ENCODE peak calls at places on chromosomes 13 and 19, in six cellular contexts. One of them, this sample, is unnamed.

GRCh38 chr13:45224181-45224580 is 23.3 kb upstream of the KCTD4 start:
- DNase-seq in tibial artery: no peak
- DNase-seq in ovary: no peak
- DNase-seq in Peyer's patch: no peak
- DNase-seq in epithelial cell of esophagus: no peak
- DNase-seq in Calu3: no peak
- DNase-seq in this sample: no peak

GRCh38 chr13:32731576-32731975 is 145.3 kb downstream of the PDS5B start:
- DNase-seq in ovary: no peak
- DNase-seq in tibial artery: no peak
- DNase-seq in Peyer's patch: no peak
- DNase-seq in Calu3: no peak
- DNase-seq in epithelial cell of esophagus: peak
- DNase-seq in this sample: no peak

GRCh38 chr13:30581582-30581981 is 36.1 kb upstream of the USPL1 start:
- DNase-seq in epithelial cell of esophagus: peak
- DNase-seq in tibial artery: no peak
- DNase-seq in Calu3: peak
- DNase-seq in Peyer's patch: no peak
- DNase-seq in ovary: no peak
- DNase-seq in this sample: peak

GRCh38 chr13:90436697-90437096 is 910.8 kb upstream of the MIR17HG start:
- DNase-seq in Calu3: no peak
- DNase-seq in epithelial cell of esophagus: no peak
- DNase-seq in Peyer's patch: no peak
- DNase-seq in ovary: no peak
- DNase-seq in tibial artery: no peak
- DNase-seq in this sample: no peak

GRCh38 chr13:90553167-90553566 is 794.3 kb upstream of the MIR17HG start:
- DNase-seq in ovary: no peak
- DNase-seq in tibial artery: no peak
- DNase-seq in Calu3: no peak
- DNase-seq in Peyer's patch: no peak
- DNase-seq in epithelial cell of esophagus: no peak
- DNase-seq in this sample: no peak

GRCh38 chr13:96200810-96201209 is 110.9 kb downstream of the HS6ST3 start:
- DNase-seq in Peyer's patch: no peak
- DNase-seq in tibial artery: no peak
- DNase-seq in epithelial cell of esophagus: no peak
- DNase-seq in ovary: no peak
- DNase-seq in Calu3: no peak
- DNase-seq in this sample: no peak

GRCh38 chr19:12527034-12527836 is 24.0 kb downstream of the ZNF564 start:
- DNase-seq in Peyer's patch: no peak
- DNase-seq in tibial artery: no peak
- DNase-seq in ovary: no peak
- DNase-seq in Calu3: no peak
- DNase-seq in epithelial cell of esophagus: peak
- DNase-seq in this sample: no peak

GRCh38 chr19:49145485-49146407 is 9.4 kb downstream of the HRC start:
- DNase-seq in tibial artery: peak
- DNase-seq in ovary: peak
- DNase-seq in Calu3: peak
- DNase-seq in epithelial cell of esophagus: peak
- DNase-seq in Peyer's patch: peak
- DNase-seq in this sample: peak

GRCh38 chr13:21216332-21216731 is 39.9 kb downstream of the MRPL57 start:
- DNase-seq in Peyer's patch: no peak
- DNase-seq in Calu3: no peak
- DNase-seq in epithelial cell of esophagus: no peak
- DNase-seq in tibial artery: no peak
- DNase-seq in ovary: no peak
- DNase-seq in this sample: no peak

GRCh38 chr19:1449467-1450442 is at the start of gene APC2:
- DNase-seq in ovary: peak
- DNase-seq in Calu3: no peak
- DNase-seq in tibial artery: no peak
- DNase-seq in epithelial cell of esophagus: no peak
- DNase-seq in Peyer's patch: no peak
- DNase-seq in this sample: no peak

GRCh38 chr13:100044936-100045335 is 44.0 kb upstream of the PCCA start:
- DNase-seq in ovary: no peak
- DNase-seq in Calu3: no peak
- DNase-seq in tibial artery: no peak
- DNase-seq in epithelial cell of esophagus: no peak
- DNase-seq in Peyer's patch: no peak
- DNase-seq in this sample: no peak

GRCh38 chr13:40190656-40191100 is 475.8 kb downstream of the FOXO1 start:
- DNase-seq in Calu3: peak
- DNase-seq in tibial artery: peak
- DNase-seq in Peyer's patch: peak
- DNase-seq in ovary: peak
- DNase-seq in epithelial cell of esophagus: peak
- DNase-seq in this sample: no peak

GRCh38 chr13:113083022-113083373 is 22.6 kb upstream of the F7 start:
- DNase-seq in Peyer's patch: no peak
- DNase-seq in Calu3: no peak
- DNase-seq in ovary: no peak
- DNase-seq in epithelial cell of esophagus: no peak
- DNase-seq in tibial artery: no peak
- DNase-seq in this sample: no peak

GRCh38 chr19:751501-752341 is 809 bp downstream of the MISP start:
- DNase-seq in ovary: no peak
- DNase-seq in epithelial cell of esophagus: peak
- DNase-seq in Calu3: peak
- DNase-seq in tibial artery: no peak
- DNase-seq in Peyer's patch: no peak
- DNase-seq in this sample: no peak

GRCh38 chr13:45630791-45631190 is 15.3 kb upstream of the ERICH6B start:
- DNase-seq in epithelial cell of esophagus: peak
- DNase-seq in Peyer's patch: no peak
- DNase-seq in ovary: no peak
- DNase-seq in Calu3: no peak
- DNase-seq in tibial artery: no peak
- DNase-seq in this sample: no peak

GRCh38 chr13:101590479-101590878 is 138.0 kb downstream of the ITGBL1 start:
- DNase-seq in Calu3: no peak
- DNase-seq in ovary: no peak
- DNase-seq in tibial artery: no peak
- DNase-seq in epithelial cell of esophagus: no peak
- DNase-seq in Peyer's patch: no peak
- DNase-seq in this sample: no peak

GRCh38 chr19:10766681-10767201 is 48.9 kb downstream of the DNM2 start:
- DNase-seq in ovary: peak
- DNase-seq in Peyer's patch: no peak
- DNase-seq in tibial artery: no peak
- DNase-seq in Calu3: peak
- DNase-seq in epithelial cell of esophagus: no peak
- DNase-seq in this sample: no peak

GRCh38 chr13:89205856-89206255 is 1534.7 kb downstream of the SLITRK5 start:
- DNase-seq in epithelial cell of esophagus: peak
- DNase-seq in tibial artery: no peak
- DNase-seq in Peyer's patch: no peak
- DNase-seq in Calu3: no peak
- DNase-seq in ovary: no peak
- DNase-seq in this sample: no peak

GRCh38 chr13:100789481-100789880 is 114.9 kb upstream of the TMTC4 start:
- DNase-seq in tibial artery: no peak
- DNase-seq in epithelial cell of esophagus: no peak
- DNase-seq in Peyer's patch: no peak
- DNase-seq in Calu3: no peak
- DNase-seq in ovary: no peak
- DNase-seq in this sample: no peak

GRCh38 chr13:40780822-40781401 is 8.5 kb upstream of the SLC25A15 start:
- DNase-seq in Peyer's patch: no peak
- DNase-seq in Calu3: no peak
- DNase-seq in tibial artery: no peak
- DNase-seq in epithelial cell of esophagus: peak
- DNase-seq in ovary: no peak
- DNase-seq in this sample: no peak

GRCh38 chr19:9671654-9672053 is 3.2 kb downstream of the ZNF562 start:
- DNase-seq in Peyer's patch: no peak
- DNase-seq in epithelial cell of esophagus: no peak
- DNase-seq in Calu3: no peak
- DNase-seq in ovary: no peak
- DNase-seq in tibial artery: no peak
- DNase-seq in this sample: no peak

GRCh38 chr13:109323338-109323737 is 463.0 kb downstream of the IRS2 start:
- DNase-seq in Calu3: no peak
- DNase-seq in epithelial cell of esophagus: no peak
- DNase-seq in tibial artery: no peak
- DNase-seq in ovary: no peak
- DNase-seq in Peyer's patch: no peak
- DNase-seq in this sample: no peak

GRCh38 chr19:42942187-42942789 is 5.3 kb upstream of the PSG7 start:
- DNase-seq in epithelial cell of esophagus: peak
- DNase-seq in Calu3: peak
- DNase-seq in Peyer's patch: no peak
- DNase-seq in ovary: no peak
- DNase-seq in tibial artery: no peak
- DNase-seq in this sample: no peak

GRCh38 chr19:35414442-35414841 is 33.6 kb upstream of the FFAR2 start:
- DNase-seq in Peyer's patch: no peak
- DNase-seq in ovary: no peak
- DNase-seq in tibial artery: no peak
- DNase-seq in epithelial cell of esophagus: no peak
- DNase-seq in Calu3: no peak
- DNase-seq in this sample: no peak

GRCh38 chr19:7928334-7928706 is 2.4 kb upstream of the CTXN1 start:
- DNase-seq in tibial artery: no peak
- DNase-seq in Calu3: no peak
- DNase-seq in epithelial cell of esophagus: no peak
- DNase-seq in ovary: peak
- DNase-seq in Peyer's patch: no peak
- DNase-seq in this sample: no peak

GRCh38 chr19:43618921-43619261 is 538 bp downstream of the ZNF428 start:
- DNase-seq in ovary: no peak
- DNase-seq in tibial artery: peak
- DNase-seq in epithelial cell of esophagus: peak
- DNase-seq in Calu3: peak
- DNase-seq in Peyer's patch: peak
- DNase-seq in this sample: peak

GRCh38 chr19:12833747-12834417 is 497 bp downstream of the RTBDN start:
- DNase-seq in epithelial cell of esophagus: peak
- DNase-seq in Calu3: peak
- DNase-seq in tibial artery: no peak
- DNase-seq in Peyer's patch: no peak
- DNase-seq in ovary: no peak
- DNase-seq in this sample: peak

GRCh38 chr13:21020581-21020980 is 40.8 kb downstream of the LATS2 start:
- DNase-seq in epithelial cell of esophagus: no peak
- DNase-seq in Peyer's patch: no peak
- DNase-seq in tibial artery: peak
- DNase-seq in ovary: no peak
- DNase-seq in Calu3: no peak
- DNase-seq in this sample: no peak

GRCh38 chr19:39968789-39969188 is 2.2 kb upstream of the PSMC4 start:
- DNase-seq in ovary: no peak
- DNase-seq in Peyer's patch: no peak
- DNase-seq in tibial artery: no peak
- DNase-seq in Calu3: no peak
- DNase-seq in epithelial cell of esophagus: no peak
- DNase-seq in this sample: no peak

DNA sequence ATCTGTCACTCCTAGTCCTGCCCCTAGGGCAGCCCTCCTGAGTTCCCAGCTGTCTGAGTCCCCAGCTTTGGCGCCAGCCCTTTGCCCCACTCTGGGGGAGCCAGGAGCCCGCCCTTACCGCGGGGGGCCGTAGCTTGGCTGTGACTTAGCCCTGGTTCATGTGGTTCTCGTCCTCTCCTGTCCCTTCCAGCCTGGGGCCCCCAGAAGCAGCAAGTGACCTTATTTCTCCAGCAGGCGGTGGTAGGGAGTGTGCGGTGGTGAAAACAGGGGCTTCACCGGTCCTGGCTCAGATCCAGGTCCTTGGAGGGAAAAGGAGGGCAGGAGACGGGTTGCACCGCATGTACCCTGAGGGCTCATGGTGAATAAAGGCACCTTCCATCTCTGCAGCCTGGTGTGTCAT is 7.9 kb downstream of the GIPC3 start:
- DNase-seq in ovary: no peak
- DNase-seq in epithelial cell of esophagus: no peak
- DNase-seq in tibial artery: no peak
- DNase-seq in Peyer's patch: no peak
- DNase-seq in Calu3: no peak
- DNase-seq in this sample: no peak
- TF ChIP-seq CTCF in ovary: no peak
- TF ChIP-seq CTCF in epithelial cell of esophagus: no peak
- TF ChIP-seq CTCF in tibial artery: no peak
- TF ChIP-seq CTCF in Peyer's patch: no peak
- TF ChIP-seq CTCF in Calu3: no peak
- TF ChIP-seq CTCF in this sample: no peak

GRCh38 chr19:54451331-54451871 is 2.4 kb downstream of the LENG8 start:
- DNase-seq in epithelial cell of esophagus: peak
- DNase-seq in tibial artery: no peak
- DNase-seq in ovary: no peak
- DNase-seq in Calu3: no peak
- DNase-seq in Peyer's patch: no peak
- DNase-seq in this sample: no peak
- TF ChIP-seq CTCF in epithelial cell of esophagus: no peak
- TF ChIP-seq CTCF in tibial artery: no peak
- TF ChIP-seq CTCF in ovary: no peak
- TF ChIP-seq CTCF in Calu3: no peak
- TF ChIP-seq CTCF in Peyer's patch: no peak
- TF ChIP-seq CTCF in this sample: no peak

GRCh38 chr13:107299717-107300116 is 731.8 kb upstream of the ARGLU1 start:
- DNase-seq in Calu3: no peak
- DNase-seq in epithelial cell of esophagus: peak
- DNase-seq in Peyer's patch: no peak
- DNase-seq in ovary: no peak
- DNase-seq in tibial artery: no peak
- DNase-seq in this sample: no peak
- TF ChIP-seq CTCF in Calu3: no peak
- TF ChIP-seq CTCF in epithelial cell of esophagus: no peak
- TF ChIP-seq CTCF in Peyer's patch: no peak
- TF ChIP-seq CTCF in ovary: no peak
- TF ChIP-seq CTCF in tibial artery: no peak
- TF ChIP-seq CTCF in this sample: no peak

GRCh38 chr19:31944286-31944685 is 401.1 kb upstream of the ZNF507 start:
- DNase-seq in ovary: no peak
- DNase-seq in epithelial cell of esophagus: no peak
- DNase-seq in tibial artery: no peak
- DNase-seq in Peyer's patch: no peak
- DNase-seq in Calu3: no peak
- DNase-seq in this sample: no peak

GRCh38 chr19:31947436-31947835 is 398.0 kb upstream of the ZNF507 start:
- DNase-seq in Peyer's patch: no peak
- DNase-seq in Calu3: no peak
- DNase-seq in epithelial cell of esophagus: no peak
- DNase-seq in ovary: no peak
- DNase-seq in tibial artery: no peak
- DNase-seq in this sample: no peak

GRCh38 chr19:31946491-31946890 is 398.9 kb upstream of the ZNF507 start:
- DNase-seq in Peyer's patch: no peak
- DNase-seq in tibial artery: no peak
- DNase-seq in Calu3: no peak
- DNase-seq in ovary: no peak
- DNase-seq in epithelial cell of esophagus: no peak
- DNase-seq in this sample: no peak

GRCh38 chr19:31943778-31944177 is 401.6 kb upstream of the ZNF507 start:
- DNase-seq in Calu3: no peak
- DNase-seq in Peyer's patch: no peak
- DNase-seq in tibial artery: no peak
- DNase-seq in ovary: no peak
- DNase-seq in epithelial cell of esophagus: no peak
- DNase-seq in this sample: no peak

GRCh38 chr19:31943305-31943704 is 402.1 kb upstream of the ZNF507 start:
- DNase-seq in ovary: no peak
- DNase-seq in tibial artery: no peak
- DNase-seq in Peyer's patch: no peak
- DNase-seq in epithelial cell of esophagus: no peak
- DNase-seq in Calu3: no peak
- DNase-seq in this sample: no peak
- TF ChIP-seq CTCF in ovary: no peak
- TF ChIP-seq CTCF in tibial artery: no peak
- TF ChIP-seq CTCF in Peyer's patch: no peak
- TF ChIP-seq CTCF in epithelial cell of esophagus: no peak
- TF ChIP-seq CTCF in Calu3: no peak
- TF ChIP-seq CTCF in this sample: no peak

This sample was measured in GM13976.